ENCODE peak calls at places on chromosome 6, in six cellular contexts. J, R, L, F, Z and H are unnamed samples. For H3K79me1, the result is how much of the 10 kb centered on the place peaks cover.

GRCh38 chr6:16301511-16301910 is 63.1 kb downstream of the GMPR start:
- DNase-seq in R (no peak), F (no peak), Z (no peak), J (no peak), L (no peak), H (no peak)

GRCh38 chr6:36926711-36927110 is 27.8 kb upstream of the PI16 start:
- DNase-seq in R (no peak), L (no peak), F (no peak), J (no peak), Z (no peak), H (no peak)

GRCh38 chr6:168370310-168370991 is 50.9 kb upstream of the DACT2 start:
- DNase-seq in R (peak), Z (no peak), F (peak), J (peak), L (peak), H (peak)

GRCh38 chr6:163355471-163355991 is 59.0 kb upstream of the QKI start:
- DNase-seq in J (no peak), Z (peak), F (no peak), L (peak), R (no peak), H (no peak)

GRCh38 chr6:129598244-129599187 is 111.5 kb downstream of the ARHGAP18 start:
- DNase-seq in Z (peak), F (no peak), R (no peak), J (peak), L (peak), H (peak)

GRCh38 chr6:11232968-11233626 is 629 bp upstream of the NEDD9 start:
- DNase-seq in R (peak), Z (peak), F (peak), J (peak), L (no peak), H (no peak)

GRCh38 chr6:9851006-9851405 is 563.9 kb downstream of the TFAP2A start:
- DNase-seq in L (no peak), F (no peak), R (no peak), J (no peak), Z (no peak), H (no peak)

GRCh38 chr6:125477141-125477540 is 175.4 kb upstream of the HDDC2 start:
- DNase-seq in J (no peak), L (no peak), R (no peak), F (no peak), Z (no peak), H (no peak)

GRCh38 chr6:4957521-4958231 is 46.2 kb downstream of the RPP40 start:
- DNase-seq in F (no peak), L (peak), J (no peak), R (peak), Z (no peak), H (peak)

GRCh38 chr6:158969148-158969547 is 30.9 kb downstream of the RSPH3 start:
- DNase-seq in J (no peak), L (peak), R (no peak), F (no peak), Z (no peak), H (no peak)

GRCh38 chr6:135044639-135045038 is 10.0 kb downstream of the HBS1L start:
- DNase-seq in Z (no peak), L (no peak), R (no peak), J (no peak), F (no peak), H (no peak)

GRCh38 chr6:170290306-170291128 is at the start of gene DLL1:
- DNase-seq in L (peak), F (peak), R (peak), Z (peak), J (peak), H (peak)

GRCh38 chr6:167921831-167922230 is 75.6 kb upstream of the KIF25 start:
- DNase-seq in J (no peak), F (no peak), R (no peak), Z (no peak), L (no peak), H (no peak)

GRCh38 chr6:81487489-81487888 is 265.0 kb downstream of the TENT5A start:
- DNase-seq in R (no peak), Z (peak), F (no peak), J (no peak), L (no peak), H (peak)

GRCh38 chr6:63636516-63636968 is 940 bp downstream of the PHF3 start:
- DNase-seq in J (peak), Z (peak), L (peak), R (peak), F (no peak), H (peak)

GRCh38 chr6:20569000-20569610 is 34.8 kb downstream of the CDKAL1 start:
- DNase-seq in L (no peak), R (no peak), Z (peak), F (no peak), J (no peak), H (no peak)

GRCh38 chr6:148465011-148465335 is 122.3 kb downstream of the SASH1 start:
- DNase-seq in R (no peak), Z (no peak), L (no peak), F (peak), J (no peak), H (no peak)

GRCh38 chr6:115159733-115160132 is 816.9 kb upstream of the HS3ST5 start:
- DNase-seq in J (no peak), F (no peak), Z (no peak), L (no peak), R (no peak), H (no peak)

GRCh38 chr6:167572841-167573271 is 248.0 kb downstream of the TTLL2 start:
- DNase-seq in R (no peak), L (no peak), Z (no peak), J (no peak), F (no peak), H (no peak)

GRCh38 chr6:28589234-28589951 is 63.7 kb downstream of the GPX5 start:
- DNase-seq in R (peak), J (peak), L (peak), F (peak), Z (peak), H (peak)

GRCh38 chr6:27650620-27651370 is 177.9 kb upstream of the ZNF184 start:
- DNase-seq in R (peak), Z (peak), J (peak), L (peak), F (peak), H (peak)

GRCh38 chr6:26257272-26257671 is 107.7 kb upstream of the BTN3A2 start:
- DNase-seq in R (no peak), F (no peak), Z (no peak), J (no peak), L (no peak), H (no peak)

GRCh38 chr6:117384659-117385058 is 41.1 kb downstream of the ROS1 start:
- DNase-seq in F (no peak), R (no peak), L (no peak), J (no peak), Z (no peak), H (no peak)

GRCh38 chr6:68911334-68911733 is 276.3 kb downstream of the ADGRB3 start:
- DNase-seq in L (no peak), Z (no peak), J (no peak), R (no peak), F (no peak), H (no peak)

GRCh38 chr6:18034798-18035202 is 47.4 kb upstream of the KIF13A start:
- DNase-seq in L (no peak), R (peak), Z (peak), F (no peak), J (no peak), H (no peak)

GRCh38 chr6:82371799-82372508 is 8.3 kb downstream of the TPBG start:
- DNase-seq in F (no peak), J (no peak), Z (peak), L (no peak), R (no peak), H (no peak)

GRCh38 chr6:170189236-170189635 is 101.6 kb downstream of the DLL1 start:
- DNase-seq in F (peak), J (no peak), L (no peak), Z (no peak), R (no peak), H (no peak)

GRCh38 chr6:130896249-130896648 is 69.0 kb downstream of the SMLR1 start:
- DNase-seq in J (no peak), L (no peak), F (no peak), R (no peak), Z (no peak), H (no peak)

GRCh38 chr6:130223508-130223907 is 757 bp upstream of the SAMD3 start:
- DNase-seq in Z (no peak), F (no peak), R (no peak), J (no peak), L (no peak), H (no peak)

GRCh38 chr6:31110825-31111582 is 1.4 kb downstream of the C6orf15 start:
- DNase-seq in F (no peak), Z (no peak), R (peak), J (no peak), L (no peak), H (no peak)

GRCh38 chr6:27672113-27672799 is 199.4 kb upstream of the ZNF184 start:
- DNase-seq in R (peak), F (peak), J (peak), Z (peak), L (peak), H (no peak)

GRCh38 chr6:170453586-170454511 is 99.3 kb downstream of the PSMB1 start:
- DNase-seq in R (no peak), F (no peak), J (no peak), Z (no peak), L (no peak), H (no peak)

GRCh38 chr6:159979136-159979874 is 10.4 kb downstream of the IGF2R start:
- DNase-seq in F (no peak), R (no peak), J (no peak), Z (peak), L (peak), H (peak)
- H3K79me1 ChIP-seq in F (under half), R (under half), J (under half), Z (under half), L (under half), H (under half)

DNA sequence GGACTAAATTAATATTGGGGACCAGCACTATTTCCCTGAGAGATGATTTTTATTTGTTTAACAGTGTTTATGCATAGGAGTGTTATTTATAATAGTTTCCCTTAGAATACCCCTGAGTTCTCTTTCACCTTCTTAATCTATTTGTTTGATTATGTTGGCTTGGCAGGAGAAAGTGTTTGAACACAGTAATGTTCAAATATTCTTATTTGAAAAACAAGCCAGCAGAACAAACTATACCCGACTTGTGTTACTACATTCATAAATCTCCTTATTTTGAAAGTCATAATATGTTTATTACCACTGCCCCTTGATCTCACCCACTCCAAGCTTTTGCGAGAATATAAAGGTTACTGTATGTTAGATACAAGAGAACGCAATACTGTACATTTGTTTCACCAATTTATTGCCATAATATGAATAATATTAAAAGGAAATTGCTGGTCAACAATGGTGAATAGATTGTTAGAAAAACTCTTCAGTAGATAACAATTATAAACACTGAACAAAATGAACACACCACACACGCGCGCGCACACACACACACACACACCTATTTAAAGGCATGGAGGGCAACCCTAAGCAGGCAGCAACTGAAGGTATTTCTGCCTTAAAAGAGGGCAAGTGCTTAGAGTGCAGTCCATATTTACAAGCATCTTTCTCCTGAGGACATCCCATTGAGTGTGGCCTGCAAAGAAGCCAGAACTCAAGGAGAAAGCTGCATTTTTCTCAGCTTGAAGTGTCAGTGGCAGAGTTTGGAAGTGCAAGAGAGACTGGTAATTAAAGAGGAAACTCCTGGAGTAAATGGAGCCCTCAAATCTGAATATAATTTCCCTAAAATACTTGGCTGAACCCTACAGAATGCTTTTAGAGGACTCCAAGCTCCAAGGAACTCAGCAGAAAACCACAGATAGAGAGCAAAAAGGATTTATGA is 279.4 kb upstream of the MAN1A1 start:
- DNase-seq in J (no peak), R (no peak), Z (no peak), L (no peak), F (no peak), H (no peak)
- H2AFZ ChIP-seq in J (no peak), R (no peak), Z (no peak), L (no peak), F (no peak), H (no peak)

DNA sequence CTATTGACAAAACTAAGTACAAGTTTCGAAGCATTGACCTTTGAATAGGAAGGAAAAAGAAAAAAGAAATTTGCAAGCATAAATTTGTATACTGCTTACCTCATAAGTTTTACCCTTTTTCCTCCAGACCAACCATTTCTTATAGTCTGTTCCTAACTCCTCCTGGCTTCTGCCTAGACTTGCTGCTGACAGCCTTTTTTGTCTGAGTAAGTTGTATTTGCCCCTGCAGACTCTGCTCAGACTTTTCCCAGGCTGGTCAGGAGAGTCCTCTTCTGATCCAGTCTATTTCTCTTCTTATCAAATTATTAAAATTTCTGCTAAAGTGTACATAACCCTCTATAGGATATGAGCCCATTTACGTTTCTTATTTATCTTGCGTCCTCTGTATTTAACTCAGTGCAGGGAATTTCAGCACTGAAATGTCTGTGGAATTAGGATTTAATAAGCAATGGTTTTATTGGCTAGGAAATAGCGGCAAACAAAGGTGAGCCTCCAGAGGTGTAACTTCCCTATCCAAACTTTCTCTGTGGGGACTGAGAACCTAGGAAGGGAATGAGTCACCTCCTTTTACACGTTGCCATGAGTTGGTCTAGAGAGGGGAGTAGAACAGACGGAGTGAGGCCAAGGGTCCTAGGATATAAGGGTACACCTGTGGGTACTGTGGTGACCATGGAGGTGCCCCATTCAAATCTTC is 207.1 kb upstream of the MARCKS start:
- DNase-seq in L (no peak), J (no peak), F (no peak), R (no peak), Z (no peak), H (no peak)
- H2BK120ac ChIP-seq in L (no peak), J (peak), F (no peak), R (no peak), Z (no peak), H (no peak)

GRCh38 chr6:43124481-43124880 is 46.6 kb upstream of the SRF start:
- DNase-seq in J (no peak), L (no peak), Z (no peak), F (no peak), R (no peak), H (no peak)

GRCh38 chr6:43125555-43125954 is 45.5 kb upstream of the SRF start:
- DNase-seq in J (no peak), F (no peak), L (peak), Z (no peak), R (no peak), H (no peak)

GRCh38 chr6:43123691-43124314 is 47.3 kb upstream of the SRF start:
- DNase-seq in Z (no peak), R (no peak), J (no peak), F (no peak), L (no peak), H (no peak)

GRCh38 chr6:43127180-43127579 is 43.9 kb upstream of the SRF start:
- DNase-seq in J (no peak), Z (no peak), F (no peak), R (no peak), L (no peak), H (no peak)

DNA sequence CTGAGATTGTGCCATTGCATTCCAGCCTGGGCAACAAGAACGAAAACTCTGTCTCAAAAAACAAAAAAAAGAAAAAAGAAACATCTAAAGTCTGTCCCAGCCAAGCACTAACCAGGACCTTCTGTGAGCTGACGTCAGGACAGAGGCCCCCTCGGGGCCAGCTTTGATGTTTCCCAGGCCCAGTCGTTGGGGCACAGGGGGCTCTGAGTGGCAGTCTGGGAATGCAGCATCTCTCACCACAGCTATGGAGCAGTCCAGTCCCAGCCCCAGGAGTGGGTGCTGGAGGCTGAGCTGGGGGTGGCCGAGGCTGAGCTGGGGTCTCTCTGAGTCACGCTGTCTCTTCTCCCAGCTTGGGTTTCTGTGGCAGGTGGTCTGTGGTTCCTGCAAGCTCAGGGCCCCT is 46.0 kb upstream of the SRF start:
- DNase-seq in R (no peak), Z (peak), F (no peak), L (peak), J (no peak), H (no peak)
- H3K79me1 ChIP-seq in R (under half), Z (under half), F (under half), L (under half), J (under half), H (half or more)